ENCODE peak calls at places on chromosomes 2 and 18, in ten cellular contexts. One of them, this sample, is unnamed.
A peak's percentile ranks its signal among the peaks of the same experiment; 100 is the strongest.

GRCh38 chr2:66171530-66171929 is 263.4 kb upstream of the MEIS1 start:
- DNase-seq in pancreas: no peak
- DNase-seq in SW480: no peak
- DNase-seq in activated naive CD4-positive, alpha-beta T cell: no peak
- DNase-seq in activated T-helper 1 cell treated with Interleukin-2 at 50 U/mL for 16 hours: no peak
- DNase-seq in stimulated activated CD8-positive, alpha-beta memory T cell treated with anti-CD3 and anti-CD28 coated beads, Interleukin-12 subunit alpha, Interleukin-12 subunit beta, amount 100 ng/mL, for 1 hour: no peak
- DNase-seq in stimulated activated naive CD4-positive, alpha-beta T cell: no peak
- DNase-seq in naive thymus-derived CD8-positive, alpha-beta T cell: no peak
- DNase-seq in NCI-H345: no peak
- DNase-seq in neural crest cell: no peak
- DNase-seq in this sample: no peak

GRCh38 chr18:12109836-12110235 is 16.2 kb downstream of the ANKRD62 start:
- DNase-seq in pancreas: no peak
- DNase-seq in SW480: no peak
- DNase-seq in activated naive CD4-positive, alpha-beta T cell: no peak
- DNase-seq in activated T-helper 1 cell treated with Interleukin-2 at 50 U/mL for 16 hours: no peak
- DNase-seq in stimulated activated CD8-positive, alpha-beta memory T cell treated with anti-CD3 and anti-CD28 coated beads, Interleukin-12 subunit alpha, Interleukin-12 subunit beta, amount 100 ng/mL, for 1 hour: no peak
- DNase-seq in stimulated activated naive CD4-positive, alpha-beta T cell: no peak
- DNase-seq in naive thymus-derived CD8-positive, alpha-beta T cell: no peak
- DNase-seq in NCI-H345: no peak
- DNase-seq in neural crest cell: no peak
- DNase-seq in this sample: no peak

GRCh38 chr2:135863231-135863630 is 13.0 kb downstream of the MCM6 start:
- DNase-seq in pancreas: no peak
- DNase-seq in SW480: no peak
- DNase-seq in activated naive CD4-positive, alpha-beta T cell: no peak
- DNase-seq in activated T-helper 1 cell treated with Interleukin-2 at 50 U/mL for 16 hours: no peak
- DNase-seq in stimulated activated CD8-positive, alpha-beta memory T cell treated with anti-CD3 and anti-CD28 coated beads, Interleukin-12 subunit alpha, Interleukin-12 subunit beta, amount 100 ng/mL, for 1 hour: no peak
- DNase-seq in stimulated activated naive CD4-positive, alpha-beta T cell: no peak
- DNase-seq in naive thymus-derived CD8-positive, alpha-beta T cell: no peak
- DNase-seq in NCI-H345: no peak
- DNase-seq in neural crest cell: no peak
- DNase-seq in this sample: no peak

GRCh38 chr2:72148975-72149555 is 1.4 kb upstream of the CYP26B1 start:
- DNase-seq in pancreas: no peak
- DNase-seq in SW480: peak; percentile 32
- DNase-seq in activated naive CD4-positive, alpha-beta T cell: no peak
- DNase-seq in activated T-helper 1 cell treated with Interleukin-2 at 50 U/mL for 16 hours: no peak
- DNase-seq in stimulated activated CD8-positive, alpha-beta memory T cell treated with anti-CD3 and anti-CD28 coated beads, Interleukin-12 subunit alpha, Interleukin-12 subunit beta, amount 100 ng/mL, for 1 hour: no peak
- DNase-seq in stimulated activated naive CD4-positive, alpha-beta T cell: peak; percentile 24
- DNase-seq in naive thymus-derived CD8-positive, alpha-beta T cell: no peak
- DNase-seq in NCI-H345: peak; percentile 55
- DNase-seq in neural crest cell: no peak
- DNase-seq in this sample: peak; percentile 52

GRCh38 chr2:238135601-238136150 is 2.8 kb upstream of the KLHL30 start:
- DNase-seq in pancreas: no peak
- DNase-seq in SW480: no peak
- DNase-seq in activated naive CD4-positive, alpha-beta T cell: no peak
- DNase-seq in activated T-helper 1 cell treated with Interleukin-2 at 50 U/mL for 16 hours: no peak
- DNase-seq in stimulated activated CD8-positive, alpha-beta memory T cell treated with anti-CD3 and anti-CD28 coated beads, Interleukin-12 subunit alpha, Interleukin-12 subunit beta, amount 100 ng/mL, for 1 hour: no peak
- DNase-seq in stimulated activated naive CD4-positive, alpha-beta T cell: no peak
- DNase-seq in naive thymus-derived CD8-positive, alpha-beta T cell: no peak
- DNase-seq in NCI-H345: no peak
- DNase-seq in neural crest cell: no peak
- DNase-seq in this sample: no peak

GRCh38 chr2:190592831-190593230 is 56.1 kb upstream of the NAB1 start:
- DNase-seq in pancreas: no peak
- DNase-seq in SW480: no peak
- DNase-seq in activated naive CD4-positive, alpha-beta T cell: no peak
- DNase-seq in activated T-helper 1 cell treated with Interleukin-2 at 50 U/mL for 16 hours: no peak
- DNase-seq in stimulated activated CD8-positive, alpha-beta memory T cell treated with anti-CD3 and anti-CD28 coated beads, Interleukin-12 subunit alpha, Interleukin-12 subunit beta, amount 100 ng/mL, for 1 hour: no peak
- DNase-seq in stimulated activated naive CD4-positive, alpha-beta T cell: no peak
- DNase-seq in naive thymus-derived CD8-positive, alpha-beta T cell: no peak
- DNase-seq in NCI-H345: no peak
- DNase-seq in neural crest cell: no peak
- DNase-seq in this sample: no peak

GRCh38 chr2:729363-729762 is 52.2 kb upstream of the TMEM18 start:
- DNase-seq in pancreas: no peak
- DNase-seq in SW480: no peak
- DNase-seq in activated naive CD4-positive, alpha-beta T cell: no peak
- DNase-seq in activated T-helper 1 cell treated with Interleukin-2 at 50 U/mL for 16 hours: no peak
- DNase-seq in stimulated activated CD8-positive, alpha-beta memory T cell treated with anti-CD3 and anti-CD28 coated beads, Interleukin-12 subunit alpha, Interleukin-12 subunit beta, amount 100 ng/mL, for 1 hour: no peak
- DNase-seq in stimulated activated naive CD4-positive, alpha-beta T cell: no peak
- DNase-seq in naive thymus-derived CD8-positive, alpha-beta T cell: no peak
- DNase-seq in NCI-H345: no peak
- DNase-seq in neural crest cell: no peak
- DNase-seq in this sample: no peak

GRCh38 chr2:6412533-6413085 is 453.1 kb downstream of the CMPK2 start:
- DNase-seq in pancreas: no peak
- DNase-seq in SW480: no peak
- DNase-seq in activated naive CD4-positive, alpha-beta T cell: no peak
- DNase-seq in activated T-helper 1 cell treated with Interleukin-2 at 50 U/mL for 16 hours: no peak
- DNase-seq in stimulated activated CD8-positive, alpha-beta memory T cell treated with anti-CD3 and anti-CD28 coated beads, Interleukin-12 subunit alpha, Interleukin-12 subunit beta, amount 100 ng/mL, for 1 hour: no peak
- DNase-seq in stimulated activated naive CD4-positive, alpha-beta T cell: no peak
- DNase-seq in naive thymus-derived CD8-positive, alpha-beta T cell: no peak
- DNase-seq in NCI-H345: no peak
- DNase-seq in neural crest cell: no peak
- DNase-seq in this sample: no peak

GRCh38 chr18:23872701-23873550 is 141.6 kb upstream of the TTC39C start:
- DNase-seq in pancreas: peak; percentile 26
- DNase-seq in SW480: peak; percentile 99
- DNase-seq in activated naive CD4-positive, alpha-beta T cell: no peak
- DNase-seq in activated T-helper 1 cell treated with Interleukin-2 at 50 U/mL for 16 hours: peak; percentile 33
- DNase-seq in stimulated activated CD8-positive, alpha-beta memory T cell treated with anti-CD3 and anti-CD28 coated beads, Interleukin-12 subunit alpha, Interleukin-12 subunit beta, amount 100 ng/mL, for 1 hour: peak; percentile 10
- DNase-seq in stimulated activated naive CD4-positive, alpha-beta T cell: no peak
- DNase-seq in naive thymus-derived CD8-positive, alpha-beta T cell: peak; percentile 25
- DNase-seq in NCI-H345: no peak
- DNase-seq in neural crest cell: no peak
- DNase-seq in this sample: no peak

GRCh38 chr2:119674711-119675500 is 4.1 kb upstream of the TMEM177 start:
- DNase-seq in pancreas: no peak
- DNase-seq in SW480: no peak
- DNase-seq in activated naive CD4-positive, alpha-beta T cell: no peak
- DNase-seq in activated T-helper 1 cell treated with Interleukin-2 at 50 U/mL for 16 hours: no peak
- DNase-seq in stimulated activated CD8-positive, alpha-beta memory T cell treated with anti-CD3 and anti-CD28 coated beads, Interleukin-12 subunit alpha, Interleukin-12 subunit beta, amount 100 ng/mL, for 1 hour: no peak
- DNase-seq in stimulated activated naive CD4-positive, alpha-beta T cell: no peak
- DNase-seq in naive thymus-derived CD8-positive, alpha-beta T cell: no peak
- DNase-seq in NCI-H345: no peak
- DNase-seq in neural crest cell: no peak
- DNase-seq in this sample: no peak

This sample was measured in WERI-Rb-1.